ENCODE peak calls at places on chromosome 16, in five cellular contexts. P is IMR-90, K is GM23248, W is H1, J is GM23338. D is an unnamed sample.

GRCh38 chr16:66618588-66618987 is 14.1 kb downstream of the CMTM3 start:
- DNase-seq in P (peak), K (peak), W (no peak), J (no peak), D (no peak)

GRCh38 chr16:19755268-19755667 is 37.2 kb downstream of the IQCK start:
- DNase-seq in P (no peak), K (no peak), W (no peak), J (no peak), D (no peak)

GRCh38 chr16:2971985-2972784 is 3.0 kb downstream of the PAQR4 start:
- DNase-seq in P (no peak), K (no peak), W (no peak), J (no peak), D (no peak)

GRCh38 chr16:67917852-67918236 is 13.8 kb downstream of the CTRL start:
- DNase-seq in P (peak), K (peak), W (no peak), J (no peak), D (no peak)

GRCh38 chr16:35431829-35432663 is 1972.6 kb downstream of the TP53TG3F start:
- DNase-seq in P (no peak), K (peak), W (no peak), J (peak), D (peak)

GRCh38 chr16:24516900-24517669 is 22.3 kb upstream of the RBBP6 start:
- DNase-seq in P (peak), K (peak), W (peak), J (peak), D (peak)

GRCh38 chr16:1708083-1708767 is 2.2 kb downstream of the MAPK8IP3 start:
- DNase-seq in P (no peak), K (no peak), W (no peak), J (no peak), D (no peak)

GRCh38 chr16:9351440-9351839 is 260.0 kb downstream of the HAPSTR1 start:
- DNase-seq in P (no peak), K (no peak), W (no peak), J (no peak), D (no peak)

GRCh38 chr16:58366247-58367031 is 25.8 kb upstream of the GINS3 start:
- DNase-seq in P (peak), K (peak), W (no peak), J (no peak), D (no peak)

GRCh38 chr16:81445143-81445922 is 725 bp downstream of the CMIP start:
- DNase-seq in P (peak), K (peak), W (no peak), J (peak), D (peak)

GRCh38 chr16:54630284-54630967 is 300.2 kb upstream of the IRX5 start:
- DNase-seq in P (no peak), K (peak), W (no peak), J (no peak), D (no peak)

GRCh38 chr16:70523621-70524405 is at the start of gene SF3B3:
- DNase-seq in P (peak), K (peak), W (no peak), J (peak), D (peak)

GRCh38 chr16:87674405-87674804 is 72.1 kb downstream of the JPH3 start:
- DNase-seq in P (no peak), K (no peak), W (no peak), J (no peak), D (no peak)

GRCh38 chr16:23286131-23286532 is 16.0 kb upstream of the SCNN1B start:
- DNase-seq in P (peak), K (peak), W (no peak), J (no peak), D (no peak)

GRCh38 chr16:88464447-88465318 is 11.6 kb downstream of the ZFPM1 start:
- DNase-seq in P (no peak), K (no peak), W (no peak), J (no peak), D (no peak)

GRCh38 chr16:31471875-31472558 is at the start of gene TGFB1I1:
- DNase-seq in P (peak), K (peak), W (no peak), J (peak), D (no peak)

GRCh38 chr16:59545666-59546065 is 811.5 kb upstream of the GOT2 start:
- DNase-seq in P (no peak), K (no peak), W (no peak), J (no peak), D (no peak)

GRCh38 chr16:11052080-11052808 is 107.9 kb downstream of the CLEC16A start:
- DNase-seq in P (no peak), K (no peak), W (no peak), J (no peak), D (no peak)

GRCh38 chr16:31487720-31488629 is 5.1 kb downstream of the SLC5A2 start:
- DNase-seq in P (peak), K (peak), W (no peak), J (peak), D (no peak)

GRCh38 chr16:68902376-68903345 is 59.3 kb downstream of the TANGO6 start:
- DNase-seq in P (peak), K (peak), W (no peak), J (peak), D (peak)

GRCh38 chr16:75406943-75407342 is 26.4 kb downstream of the CFDP1 start:
- DNase-seq in P (no peak), K (no peak), W (no peak), J (no peak), D (no peak)

GRCh38 chr16:55552621-55553020 is 13.9 kb upstream of the CAPNS2 start:
- DNase-seq in P (peak), K (peak), W (no peak), J (no peak), D (no peak)

GRCh38 chr16:78227855-78228254 is 128.4 kb downstream of the WWOX start:
- DNase-seq in P (no peak), K (no peak), W (no peak), J (peak), D (peak)

GRCh38 chr16:67562918-67563707 is 787 bp downstream of the CTCF start:
- DNase-seq in P (peak), K (peak), W (no peak), J (peak), D (peak)

GRCh38 chr16:51149721-51150158 is 1.3 kb downstream of the SALL1 start:
- DNase-seq in P (no peak), K (no peak), W (no peak), J (peak), D (no peak)

GRCh38 chr16:88063201-88063773 is 112.1 kb downstream of the BANP start:
- DNase-seq in P (peak), K (peak), W (no peak), J (no peak), D (no peak)

GRCh38 chr16:27945233-27945975 is 118.1 kb downstream of the GSG1L start:
- DNase-seq in P (no peak), K (no peak), W (no peak), J (peak), D (no peak)

GRCh38 chr16:67268136-67268579 is 11.2 kb upstream of the PLEKHG4 start:
- DNase-seq in P (peak), K (peak), W (no peak), J (no peak), D (no peak)

GRCh38 chr16:15644306-15644961 is 1.5 kb upstream of the MARF1 start:
- DNase-seq in P (no peak), K (peak), W (no peak), J (peak), D (peak)

GRCh38 chr16:35746963-35747657 is 2287.7 kb downstream of the TP53TG3F start:
- DNase-seq in P (no peak), K (no peak), W (no peak), J (no peak), D (no peak)

GRCh38 chr16:82750078-82750477 is 123.3 kb downstream of the CDH13 start:
- DNase-seq in P (peak), K (no peak), W (no peak), J (no peak), D (no peak)

GRCh38 chr16:14373901-14374300 is 256.2 kb downstream of the PARN start:
- DNase-seq in P (no peak), K (no peak), W (no peak), J (no peak), D (no peak)

GRCh38 chr16:47779201-47780016 is 318.3 kb downstream of the PHKB start:
- DNase-seq in P (peak), K (peak), W (no peak), J (no peak), D (no peak)

GRCh38 chr16:47777191-47777590 is 316.1 kb downstream of the PHKB start:
- DNase-seq in P (peak), K (peak), W (no peak), J (no peak), D (no peak)

GRCh38 chr16:47778106-47778803 is 317.1 kb downstream of the PHKB start:
- DNase-seq in P (no peak), K (no peak), W (no peak), J (peak), D (no peak)

GRCh38 chr16:47774661-47775060 is 313.5 kb downstream of the PHKB start:
- DNase-seq in P (peak), K (peak), W (peak), J (peak), D (no peak)

GRCh38 chr16:47780213-47780612 is 319.1 kb downstream of the PHKB start:
- DNase-seq in P (no peak), K (peak), W (no peak), J (no peak), D (no peak)
- H3K4me3 ChIP-seq in P (no peak), K (peak), W (no peak), J (no peak), D (no peak)

DNA sequence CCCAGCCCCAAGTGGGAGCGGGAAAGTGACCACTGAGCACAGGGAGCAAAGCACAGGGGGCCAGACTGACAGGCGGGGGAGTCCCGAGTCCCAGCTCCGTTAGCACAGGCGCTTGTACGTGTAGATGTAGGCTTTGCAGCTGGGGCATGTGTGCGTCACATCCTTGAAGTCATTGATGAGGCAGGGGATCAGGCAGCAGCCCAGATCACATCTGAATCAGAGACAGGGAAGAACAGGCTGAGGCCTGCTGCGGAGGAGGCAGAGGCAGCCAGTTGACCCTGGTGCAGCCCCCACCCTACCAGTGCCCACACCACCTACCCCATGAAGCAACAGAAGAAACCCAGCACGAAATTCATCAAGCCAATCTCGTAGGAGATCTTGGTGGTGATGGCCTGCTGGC is 26.1 kb downstream of the CDIP1 start:
- DNase-seq in P (peak), K (no peak), W (no peak), J (no peak), D (no peak)
- H3K4me2 ChIP-seq in P (no peak), K (no peak), W (no peak), J (no peak), D (no peak)

GRCh38 chr16:281660-282249 is 1.2 kb upstream of the PDIA2 start:
- DNase-seq in P (no peak), K (no peak), W (no peak), J (no peak), D (no peak)

GRCh38 chr16:280991-281659 is 734 bp downstream of the ARHGDIG start:
- DNase-seq in P (no peak), K (no peak), W (no peak), J (no peak), D (no peak)

GRCh38 chr16:280005-280421 is 378 bp upstream of the ARHGDIG start:
- DNase-seq in P (no peak), K (no peak), W (no peak), J (peak), D (no peak)

GRCh38 chr16:279531-279930 is 860 bp upstream of the ARHGDIG start:
- DNase-seq in P (no peak), K (no peak), W (no peak), J (no peak), D (no peak)

DNA sequence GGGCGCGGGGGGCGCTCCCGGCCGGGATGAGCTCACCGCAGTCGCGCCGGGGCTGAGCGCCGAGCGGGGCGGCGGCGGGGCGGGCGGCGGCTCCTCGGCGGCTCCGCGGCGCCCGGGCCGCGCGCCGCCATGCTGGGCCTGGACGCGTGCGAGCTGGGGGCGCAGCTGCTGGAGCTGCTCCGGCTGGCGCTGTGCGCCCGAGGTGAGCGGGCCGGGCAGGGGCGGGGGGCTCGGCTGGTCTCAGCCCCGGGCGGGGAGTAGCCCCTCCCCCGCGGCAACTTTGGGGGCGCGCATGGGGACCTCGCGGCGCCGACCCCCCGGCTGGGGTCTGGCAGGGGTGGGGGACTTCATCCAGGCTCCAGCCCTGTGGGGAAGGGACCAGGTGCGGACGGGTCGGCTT is at the start of gene ARHGDIG:
- DNase-seq in P (no peak), K (peak), W (no peak), J (peak), D (no peak)
- H3K4me3 ChIP-seq in P (peak), K (peak), W (peak), J (peak), D (no peak)

GRCh38 chr16:85392756-85393673 is 220.1 kb upstream of the GSE1 start:
- DNase-seq in P (no peak), K (no peak), W (no peak), J (no peak), D (no peak)

GRCh38 chr16:85395207-85395912 is 217.8 kb upstream of the GSE1 start:
- DNase-seq in P (peak), K (peak), W (no peak), J (no peak), D (no peak)

GRCh38 chr16:85391769-85392583 is 221.1 kb upstream of the GSE1 start:
- DNase-seq in P (peak), K (peak), W (no peak), J (no peak), D (no peak)

GRCh38 chr16:85394511-85395206 is 218.5 kb upstream of the GSE1 start:
- DNase-seq in P (no peak), K (no peak), W (no peak), J (no peak), D (peak)

GRCh38 chr16:85393674-85394510 is 219.2 kb upstream of the GSE1 start:
- DNase-seq in P (peak), K (peak), W (no peak), J (peak), D (peak)
- H3K4me2 ChIP-seq in P (no peak), K (no peak), W (no peak), J (peak), D (no peak)